ENCODE peak calls at places on chromosomes 11 and 22, in eight cellular contexts. Z is breast epithelium, D is Peyer's patch, R is sigmoid colon, U is HCT116, A is adrenal gland, L is spleen, B is body of pancreas. F is an unnamed sample.

GRCh38 chr11:71086687-71087258 is 165.6 kb downstream of the SHANK2 start:
- DNase-seq in L (no peak), Z (no peak), D (peak), A (peak), R (no peak), U (no peak), B (peak), F (peak)

GRCh38 chr11:128897841-128898240 is 6.7 kb downstream of the KCNJ5 start:
- DNase-seq in Z (no peak), D (no peak), A (no peak), L (no peak), R (no peak), B (no peak), U (no peak), F (no peak)

GRCh38 chr22:36053242-36054147 is 24.9 kb upstream of the RBFOX2 start:
- DNase-seq in L (no peak), Z (no peak), B (no peak), R (no peak), D (no peak), U (no peak), A (no peak), F (no peak)

GRCh38 chr11:72552399-72552910 is 118.1 kb upstream of the CLPB start:
- DNase-seq in A (no peak), B (no peak), D (no peak), U (no peak), Z (no peak), R (no peak), L (no peak), F (no peak)

GRCh38 chr11:117316197-117316961 is at the start of gene BACE1:
- DNase-seq in A (peak), Z (peak), D (peak), L (peak), U (peak), B (peak), R (peak), F (peak)

GRCh38 chr22:23827351-23827995 is 11.3 kb downstream of the DERL3 start:
- DNase-seq in A (no peak), U (no peak), D (no peak), Z (no peak), L (peak), R (peak), B (no peak), F (no peak)

GRCh38 chr11:123653997-123654565 is 343 bp downstream of the SCN3B start:
- DNase-seq in L (peak), D (peak), R (peak), U (no peak), B (peak), A (peak), Z (peak), F (no peak)

GRCh38 chr11:43736502-43737193 is 56.1 kb downstream of the HSD17B12 start:
- DNase-seq in B (no peak), L (no peak), D (no peak), A (no peak), R (no peak), U (no peak), Z (no peak), F (no peak)

GRCh38 chr11:60840711-60841430 is 1.0 kb upstream of the CCDC86 start:
- DNase-seq in L (no peak), U (no peak), A (peak), R (peak), Z (peak), D (no peak), B (peak), F (peak)

GRCh38 chr11:45811571-45812290 is 6.8 kb downstream of the SLC35C1 start:
- DNase-seq in R (peak), D (no peak), L (no peak), B (no peak), Z (no peak), A (no peak), U (no peak), F (no peak)

GRCh38 chr11:40062616-40063015 is 1396.8 kb downstream of the LRRC4C start:
- DNase-seq in B (no peak), Z (no peak), A (no peak), D (no peak), U (no peak), R (no peak), L (no peak), F (no peak)

GRCh38 chr11:69540118-69541000 is 58.9 kb downstream of the LINC01488 start:
- DNase-seq in A (no peak), D (no peak), U (no peak), B (peak), Z (no peak), R (peak), L (peak), F (no peak)

GRCh38 chr11:2794947-2795346 is 90.6 kb downstream of the CDKN1C start:
- DNase-seq in L (peak), A (peak), R (peak), D (peak), B (peak), Z (no peak), U (no peak), F (no peak)

GRCh38 chr11:97290444-97291041 is 900.7 kb downstream of the JRKL start:
- DNase-seq in B (no peak), U (no peak), L (no peak), D (no peak), R (no peak), Z (no peak), A (no peak), F (no peak)

DNA sequence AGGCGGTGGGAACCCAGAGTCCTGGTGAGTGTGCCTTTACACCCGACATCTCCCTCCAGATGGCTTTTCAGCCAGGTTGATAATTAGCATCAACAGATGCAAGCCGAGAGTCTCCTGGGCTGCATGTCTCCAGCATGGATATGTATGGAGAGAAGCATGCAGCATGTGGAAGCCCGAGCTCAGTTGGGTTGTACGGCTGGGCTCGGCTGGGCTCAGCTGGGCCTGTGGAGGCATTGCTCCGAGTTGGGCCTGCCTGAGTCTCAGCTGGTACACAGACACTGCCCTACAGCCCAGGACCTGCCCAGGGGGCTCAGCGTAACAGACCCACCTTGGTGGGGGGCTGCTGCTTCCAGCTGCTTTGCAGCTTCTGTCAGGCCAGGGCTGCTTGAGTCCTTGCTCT is 115.4 kb downstream of the TEAD1 start:
- DNase-seq in B (no peak), U (no peak), A (no peak), L (no peak), Z (no peak), R (no peak), D (no peak), F (no peak)
- TF ChIP-seq POLR2A in B (no peak), U (no peak), A (no peak), L (no peak), Z (no peak), R (no peak), D (no peak), F (no peak)

DNA sequence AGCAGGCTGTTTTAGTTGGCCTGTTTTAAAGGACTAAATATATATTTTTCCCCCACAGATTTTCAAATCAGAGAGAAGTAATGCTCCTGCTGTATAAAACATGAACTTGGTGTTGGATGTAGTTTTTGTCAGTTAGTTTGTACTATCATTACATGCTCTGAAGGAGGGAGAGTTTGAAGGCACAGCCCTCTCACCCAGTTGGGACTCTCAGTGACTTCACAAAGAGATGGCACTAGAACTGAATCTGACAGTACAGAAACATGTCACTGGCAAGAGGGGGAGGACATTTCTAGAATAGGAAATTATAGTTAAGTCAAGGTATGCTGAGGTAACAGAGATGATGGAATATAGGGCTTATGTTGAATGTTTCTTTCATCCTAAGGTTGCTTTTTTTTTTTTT is 21.0 kb upstream of the C1QTNF4 start:
- DNase-seq in B (no peak), R (no peak), Z (no peak), U (no peak), D (no peak), A (no peak), L (no peak), F (no peak)
- TF ChIP-seq POLR2A in B (no peak), R (no peak), Z (no peak), U (no peak), D (no peak), A (no peak), L (no peak), F (no peak)

DNA sequence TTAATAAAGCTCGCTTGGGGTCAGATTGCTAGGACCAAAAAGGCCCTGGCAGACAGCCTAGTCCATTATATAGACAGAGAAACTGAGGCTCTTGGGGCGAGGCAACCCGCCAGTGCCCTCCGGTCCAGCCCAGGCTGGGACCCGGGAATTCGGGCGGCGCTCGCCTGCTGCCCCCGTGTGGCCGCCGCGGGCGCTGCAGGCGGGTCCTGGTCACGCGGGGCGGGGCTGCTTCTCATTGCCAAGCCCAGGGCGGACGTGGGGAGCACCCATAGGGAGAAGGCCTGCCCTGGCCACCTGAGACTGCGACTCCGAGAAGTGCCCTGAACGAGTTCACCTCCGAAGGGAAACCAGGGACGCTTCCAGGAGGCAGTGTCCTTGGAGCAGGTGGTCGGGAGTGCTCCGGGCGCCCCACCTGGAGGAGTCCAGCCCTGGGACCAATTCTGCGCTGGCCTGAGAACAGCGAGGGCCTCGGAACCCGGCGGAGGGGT is 36.0 kb upstream of the CSNK1E start:
- DNase-seq in Z (no peak), U (peak), A (peak), B (peak), L (peak), D (peak), R (peak), F (peak)
- TF ChIP-seq POLR2A in Z (no peak), U (no peak), A (no peak), B (no peak), L (no peak), D (no peak), R (no peak), F (no peak)

GRCh38 chr22:21963286-21963685 is 10.6 kb upstream of the PPM1F start:
- DNase-seq in L (no peak), Z (no peak), A (no peak), R (no peak), D (no peak), B (no peak), U (no peak), F (no peak)
- TF ChIP-seq POLR2A in L (no peak), Z (no peak), A (no peak), R (no peak), D (no peak), B (no peak), U (no peak), F (no peak)

DNA sequence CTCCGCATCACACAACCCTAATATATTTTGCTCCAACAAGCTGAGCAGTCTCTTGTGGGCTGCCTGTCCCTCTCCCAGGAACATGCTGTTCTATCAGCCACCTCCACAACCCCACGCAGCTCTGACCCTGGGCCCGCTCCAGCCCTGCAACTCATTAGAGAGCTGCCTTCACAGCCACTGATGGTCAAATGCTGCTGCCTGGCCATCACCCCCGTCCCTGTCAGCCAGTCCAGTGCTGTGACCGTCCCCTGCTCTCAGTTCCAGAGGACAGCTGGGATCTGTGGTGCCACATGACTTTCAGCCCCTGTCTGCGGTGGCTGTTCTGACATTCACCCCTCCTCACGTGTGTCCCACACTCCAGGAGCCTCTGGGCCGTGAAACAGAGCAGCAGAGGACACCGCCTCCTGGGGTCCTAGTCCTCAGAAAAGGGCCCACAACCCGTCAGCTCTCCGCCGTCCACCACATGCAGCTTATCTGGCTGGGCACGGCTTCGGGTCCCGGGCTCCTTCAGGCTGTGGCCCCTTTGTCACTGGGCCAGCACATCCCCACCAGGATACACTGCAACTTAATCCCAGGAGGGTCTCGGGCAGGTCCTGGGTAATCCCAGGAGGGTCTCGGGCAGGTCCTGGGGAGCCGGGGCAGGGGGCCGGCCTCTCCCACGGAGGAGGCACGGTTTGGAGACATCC is 14.9 kb downstream of the CRELD2 start:
- DNase-seq in R (peak), B (no peak), L (peak), D (no peak), A (peak), U (no peak), Z (peak), F (no peak)
- TF ChIP-seq POLR2A in R (no peak), B (no peak), L (no peak), D (peak), A (peak), U (no peak), Z (no peak), F (no peak)

GRCh38 chr11:65662802-65663633 is at the start of gene RELA:
- DNase-seq in Z (peak), L (peak), B (peak), D (peak), A (peak), R (peak), U (peak), F (peak)

GRCh38 chr11:65662247-65662801 is 392 bp downstream of the RELA start:
- DNase-seq in D (no peak), Z (no peak), L (no peak), B (no peak), A (peak), R (no peak), U (no peak), F (no peak)

GRCh38 chr11:65661599-65662246 is 993 bp downstream of the RELA start:
- DNase-seq in R (peak), L (peak), Z (no peak), A (no peak), B (no peak), U (no peak), D (peak), F (no peak)

GRCh38 chr11:65660038-65660437 is 2.7 kb downstream of the RELA start:
- DNase-seq in B (no peak), U (no peak), D (no peak), A (no peak), Z (no peak), R (no peak), L (peak), F (no peak)

GRCh38 chr11:65663634-65664200 is 1.0 kb upstream of the RELA start:
- DNase-seq in A (peak), R (peak), U (no peak), Z (no peak), B (peak), L (peak), D (no peak), F (no peak)
- TF ChIP-seq POLR2A in A (no peak), R (no peak), U (no peak), Z (no peak), B (no peak), L (no peak), D (peak), F (peak)

DNA sequence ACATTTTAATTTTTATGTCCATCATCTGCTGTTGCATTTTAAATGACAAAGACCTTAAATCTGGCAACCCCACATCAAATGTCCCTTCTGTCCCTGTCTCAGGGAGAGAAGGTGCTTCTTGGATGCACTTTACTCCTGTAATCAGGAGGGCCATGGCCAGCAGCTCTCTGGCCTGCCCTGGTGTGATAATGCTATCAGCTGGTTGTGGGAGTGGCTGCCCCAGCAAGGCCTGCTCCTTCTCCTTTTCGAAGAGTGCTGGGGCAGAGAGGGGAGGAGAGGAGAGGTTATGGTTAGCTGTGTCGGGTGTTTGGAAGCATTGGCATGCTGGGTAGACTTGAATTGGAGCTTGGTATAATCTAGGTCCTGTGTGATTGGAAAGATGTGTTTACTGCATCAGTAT is 12.8 kb downstream of the TNRC6B start:
- DNase-seq in R (no peak), D (no peak), Z (no peak), U (no peak), L (no peak), A (no peak), B (peak), F (no peak)
- TF ChIP-seq POLR2A in R (no peak), D (no peak), Z (no peak), U (no peak), L (no peak), A (no peak), B (no peak), F (no peak)

GRCh38 chr22:21568207-21569075 is 927 bp downstream of the UBE2L3 start:
- DNase-seq in R (no peak), B (peak), Z (no peak), L (peak), A (no peak), D (no peak), U (no peak), F (no peak)

GRCh38 chr22:21569459-21570161 is 2.1 kb downstream of the UBE2L3 start:
- DNase-seq in L (no peak), U (no peak), R (no peak), D (no peak), A (no peak), Z (no peak), B (no peak), F (no peak)

GRCh38 chr22:21564411-21564810 is 3.1 kb upstream of the UBE2L3 start:
- DNase-seq in B (no peak), L (no peak), U (no peak), A (no peak), Z (no peak), R (no peak), D (no peak), F (no peak)

GRCh38 chr22:21570398-21570797 is 2.9 kb downstream of the UBE2L3 start:
- DNase-seq in L (no peak), Z (no peak), U (no peak), A (no peak), B (no peak), D (no peak), R (no peak), F (no peak)

DNA sequence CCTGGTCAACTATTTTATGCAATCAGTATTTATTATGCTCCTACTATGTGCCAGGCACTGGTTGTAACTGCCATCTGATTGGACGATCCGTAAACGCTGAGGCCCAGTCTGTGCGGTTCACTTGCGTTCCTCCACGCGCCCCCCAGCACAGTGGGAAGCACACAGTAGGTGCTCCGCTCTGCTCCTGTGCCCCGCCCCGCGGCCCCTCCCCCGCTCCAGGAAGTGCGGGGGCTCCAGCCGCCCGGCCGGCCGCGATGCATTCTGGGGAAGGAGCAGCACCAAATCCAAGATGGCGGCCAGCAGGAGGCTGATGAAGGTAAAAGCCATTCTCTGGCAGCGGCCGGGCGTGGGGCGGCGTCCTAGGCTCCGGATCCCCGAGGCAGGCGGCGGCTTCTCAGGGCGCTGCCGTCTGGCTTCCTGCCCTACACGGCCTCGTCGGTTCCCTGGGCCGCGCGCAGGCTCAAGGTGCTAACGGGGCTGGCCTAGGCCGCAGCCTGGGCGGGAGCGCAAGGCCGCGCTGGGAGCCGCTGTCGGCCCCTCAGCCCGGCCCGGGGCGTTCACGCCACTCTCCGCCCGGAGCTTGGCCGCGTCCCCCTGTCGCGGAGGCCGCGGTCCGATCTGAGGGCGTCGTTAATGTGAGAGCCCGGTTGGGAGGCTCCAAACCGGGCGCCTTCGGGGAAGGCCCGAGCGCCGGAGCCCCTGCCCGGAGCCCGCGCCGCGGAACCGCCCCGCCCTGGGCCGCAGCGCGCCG is at the start of gene UBE2L3:
- DNase-seq in R (peak), A (peak), L (peak), Z (peak), D (peak), U (peak), B (peak), F (peak)
- TF ChIP-seq POLR2A in R (peak), A (no peak), L (no peak), Z (no peak), D (peak), U (peak), B (peak), F (peak)

DNA sequence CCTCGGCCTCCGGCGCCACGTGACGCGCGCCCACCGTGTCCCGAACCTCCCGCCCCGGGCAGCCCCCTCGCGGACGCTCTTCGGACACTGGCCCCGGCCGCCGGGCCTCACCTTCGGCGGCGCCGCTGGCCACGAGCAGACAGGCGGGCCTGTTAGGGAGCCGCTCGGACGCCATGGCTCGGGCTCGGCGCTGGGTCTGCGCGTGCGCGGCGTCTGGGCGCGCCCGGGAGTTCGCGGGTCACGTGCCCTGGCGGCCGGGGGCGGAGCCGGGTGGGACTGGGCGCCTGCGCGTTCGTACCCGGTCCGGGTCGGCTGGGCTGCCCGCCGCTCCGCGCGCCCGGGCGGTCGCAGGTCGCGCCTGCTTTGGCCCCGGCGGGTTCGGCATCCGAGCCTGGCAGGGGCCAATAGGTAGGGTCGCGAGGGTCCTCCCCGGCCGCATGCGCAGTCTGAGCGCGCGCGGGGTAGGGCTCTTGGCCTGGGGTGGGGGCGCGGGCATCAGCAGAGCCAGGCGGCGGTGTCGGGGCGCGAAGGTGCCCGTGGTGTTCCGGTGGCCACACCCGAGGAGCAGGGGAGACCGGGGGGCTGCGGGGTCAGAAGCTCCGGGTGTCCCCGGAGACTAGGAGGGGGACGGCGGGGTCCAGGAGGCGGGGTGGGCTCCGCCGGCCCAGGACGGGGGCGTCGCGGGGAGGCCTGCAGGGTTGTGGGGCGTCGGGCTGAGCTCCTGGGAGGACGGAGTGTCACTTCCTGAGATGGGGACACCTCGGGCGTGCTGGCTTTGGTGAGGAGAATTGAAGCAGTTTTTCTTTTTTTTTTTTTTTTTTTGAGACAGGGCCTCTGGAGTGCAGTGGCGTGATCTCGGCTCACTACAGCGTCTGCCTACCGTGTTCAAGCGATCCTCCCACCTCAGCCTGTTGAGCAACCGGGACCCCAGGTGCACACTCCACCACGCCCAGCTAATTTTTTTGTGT is at the start of gene GATD1:
- DNase-seq in Z (peak), U (peak), D (peak), B (peak), A (peak), L (peak), R (peak), F (peak)
- TF ChIP-seq POLR2A in Z (no peak), U (peak), D (peak), B (peak), A (peak), L (peak), R (peak), F (peak)

F was measured in H54.